ENCODE peak calls at places on chromosomes 11 and 22, in five cellular contexts. K is NCI-H524, H is aorta, I is astrocyte of the cerebellum, T is RCC 7860. R is an unnamed sample.

GRCh38 chr11:128802358-128802981 is 64.6 kb downstream of the KCNJ1 start:
- DNase-seq in K (peak), H (no peak), I (no peak), T (no peak), R (no peak)

GRCh38 chr11:3220521-3221407 is 2.2 kb upstream of the MRGPRG start:
- DNase-seq in K (no peak), H (peak), I (no peak), T (no peak), R (no peak)

GRCh38 chr11:122201126-122201525 is 85.1 kb upstream of the BLID start:
- DNase-seq in K (no peak), H (no peak), I (no peak), T (no peak), R (no peak)

GRCh38 chr11:117259417-117259816 is 26.9 kb downstream of the RNF214 start:
- DNase-seq in K (no peak), H (no peak), I (no peak), T (no peak), R (no peak)

GRCh38 chr22:37714634-37715033 is 17.8 kb downstream of the TRIOBP start:
- DNase-seq in K (no peak), H (no peak), I (no peak), T (no peak), R (no peak)

GRCh38 chr11:646214-646613 is 9.1 kb downstream of the DRD4 start:
- DNase-seq in K (no peak), H (no peak), I (no peak), T (no peak), R (no peak)

GRCh38 chr11:75033916-75034315 is 45.2 kb downstream of the NEU3 start:
- DNase-seq in K (no peak), H (no peak), I (no peak), T (no peak), R (no peak)

GRCh38 chr11:88103337-88104206 is 71.7 kb downstream of the RAB38 start:
- DNase-seq in K (peak), H (no peak), I (peak), T (peak), R (peak)

GRCh38 chr22:46068176-46068907 is 82.0 kb upstream of the PPARA start:
- DNase-seq in K (no peak), H (no peak), I (no peak), T (no peak), R (no peak)

GRCh38 chr11:116055064-116055463 is 550.8 kb upstream of the CADM1 start:
- DNase-seq in K (peak), H (no peak), I (no peak), T (no peak), R (no peak)

GRCh38 chr11:1060410-1060809 is 14.3 kb upstream of the MUC2 start:
- DNase-seq in K (no peak), H (no peak), I (no peak), T (no peak), R (no peak)

GRCh38 chr11:21988477-21988876 is 204.4 kb upstream of the ANO5 start:
- DNase-seq in K (peak), H (no peak), I (no peak), T (no peak), R (no peak)

GRCh38 chr22:37328017-37328416 is 45.7 kb downstream of the CYTH4 start:
- DNase-seq in K (no peak), H (no peak), I (peak), T (peak), R (no peak)

GRCh38 chr22:41557401-41558240 is 3.2 kb upstream of the CSDC2 start:
- DNase-seq in K (peak), H (peak), I (no peak), T (no peak), R (no peak)

GRCh38 chr22:50081426-50082196 is 3.6 kb downstream of the MLC1 start:
- DNase-seq in K (no peak), H (peak), I (no peak), T (no peak), R (no peak)

GRCh38 chr11:34546511-34547206 is 33.1 kb upstream of the ELF5 start:
- DNase-seq in K (no peak), H (no peak), I (no peak), T (no peak), R (no peak)

R was measured in GF-D8.